ENCODE peak calls at places on chromosomes 16 and 17, in six cellular contexts. One of them, this sample, is unnamed.

GRCh38 chr17:81517339-81518112 is 4.9 kb upstream of the ACTG1 start:
- DNase-seq in stimulated activated CD4-positive, alpha-beta T cell treated with anti-CD3 and anti-CD28 coated beads, Interleukin-4, amount 100 ng/mL, for 24 hours: no peak
- DNase-seq in activated gamma-delta T cell treated with anti-CD3 and anti-CD28 coated beads, Interleukin-2, amount 50 U/mL, for 16 hours: no peak
- DNase-seq in NCI-H1436 treated with DMSO at 0.1 percent for 48 hours: no peak
- DNase-seq in midbrain: no peak
- DNase-seq in naive thymus-derived CD4-positive, alpha-beta T cell: no peak
- DNase-seq in this sample: peak

GRCh38 chr16:56450275-56450889 is 750 bp downstream of the NUDT21 start:
- DNase-seq in naive thymus-derived CD4-positive, alpha-beta T cell: no peak
- DNase-seq in midbrain: no peak
- DNase-seq in activated gamma-delta T cell treated with anti-CD3 and anti-CD28 coated beads, Interleukin-2, amount 50 U/mL, for 16 hours: no peak
- DNase-seq in stimulated activated CD4-positive, alpha-beta T cell treated with anti-CD3 and anti-CD28 coated beads, Interleukin-4, amount 100 ng/mL, for 24 hours: no peak
- DNase-seq in NCI-H1436 treated with DMSO at 0.1 percent for 48 hours: no peak
- DNase-seq in this sample: no peak

GRCh38 chr17:17472333-17472920 is 4.4 kb upstream of the MED9 start:
- DNase-seq in midbrain: no peak
- DNase-seq in activated gamma-delta T cell treated with anti-CD3 and anti-CD28 coated beads, Interleukin-2, amount 50 U/mL, for 16 hours: no peak
- DNase-seq in naive thymus-derived CD4-positive, alpha-beta T cell: no peak
- DNase-seq in NCI-H1436 treated with DMSO at 0.1 percent for 48 hours: no peak
- DNase-seq in stimulated activated CD4-positive, alpha-beta T cell treated with anti-CD3 and anti-CD28 coated beads, Interleukin-4, amount 100 ng/mL, for 24 hours: no peak
- DNase-seq in this sample: no peak

GRCh38 chr17:42969006-42969581 is 4.8 kb upstream of the AARSD1 start:
- DNase-seq in midbrain: peak
- DNase-seq in activated gamma-delta T cell treated with anti-CD3 and anti-CD28 coated beads, Interleukin-2, amount 50 U/mL, for 16 hours: no peak
- DNase-seq in NCI-H1436 treated with DMSO at 0.1 percent for 48 hours: no peak
- DNase-seq in stimulated activated CD4-positive, alpha-beta T cell treated with anti-CD3 and anti-CD28 coated beads, Interleukin-4, amount 100 ng/mL, for 24 hours: no peak
- DNase-seq in naive thymus-derived CD4-positive, alpha-beta T cell: no peak
- DNase-seq in this sample: no peak

GRCh38 chr17:8326591-8327583 is 12.8 kb upstream of the ODF4 start:
- DNase-seq in activated gamma-delta T cell treated with anti-CD3 and anti-CD28 coated beads, Interleukin-2, amount 50 U/mL, for 16 hours: no peak
- DNase-seq in midbrain: no peak
- DNase-seq in stimulated activated CD4-positive, alpha-beta T cell treated with anti-CD3 and anti-CD28 coated beads, Interleukin-4, amount 100 ng/mL, for 24 hours: peak
- DNase-seq in NCI-H1436 treated with DMSO at 0.1 percent for 48 hours: no peak
- DNase-seq in naive thymus-derived CD4-positive, alpha-beta T cell: peak
- DNase-seq in this sample: no peak

GRCh38 chr16:57041182-57042156 is 50.9 kb upstream of the CPNE2 start:
- DNase-seq in stimulated activated CD4-positive, alpha-beta T cell treated with anti-CD3 and anti-CD28 coated beads, Interleukin-4, amount 100 ng/mL, for 24 hours: peak
- DNase-seq in NCI-H1436 treated with DMSO at 0.1 percent for 48 hours: no peak
- DNase-seq in activated gamma-delta T cell treated with anti-CD3 and anti-CD28 coated beads, Interleukin-2, amount 50 U/mL, for 16 hours: peak
- DNase-seq in naive thymus-derived CD4-positive, alpha-beta T cell: peak
- DNase-seq in midbrain: no peak
- DNase-seq in this sample: peak

GRCh38 chr16:86391987-86392386 is 118.3 kb upstream of the FOXF1 start:
- DNase-seq in NCI-H1436 treated with DMSO at 0.1 percent for 48 hours: no peak
- DNase-seq in activated gamma-delta T cell treated with anti-CD3 and anti-CD28 coated beads, Interleukin-2, amount 50 U/mL, for 16 hours: no peak
- DNase-seq in stimulated activated CD4-positive, alpha-beta T cell treated with anti-CD3 and anti-CD28 coated beads, Interleukin-4, amount 100 ng/mL, for 24 hours: no peak
- DNase-seq in naive thymus-derived CD4-positive, alpha-beta T cell: no peak
- DNase-seq in midbrain: no peak
- DNase-seq in this sample: no peak

GRCh38 chr16:67558859-67559258 is 3.5 kb upstream of the CTCF start:
- DNase-seq in naive thymus-derived CD4-positive, alpha-beta T cell: no peak
- DNase-seq in NCI-H1436 treated with DMSO at 0.1 percent for 48 hours: no peak
- DNase-seq in stimulated activated CD4-positive, alpha-beta T cell treated with anti-CD3 and anti-CD28 coated beads, Interleukin-4, amount 100 ng/mL, for 24 hours: no peak
- DNase-seq in midbrain: no peak
- DNase-seq in activated gamma-delta T cell treated with anti-CD3 and anti-CD28 coated beads, Interleukin-2, amount 50 U/mL, for 16 hours: no peak
- DNase-seq in this sample: no peak

GRCh38 chr17:61456688-61457225 is 4.5 kb downstream of the TBX4 start:
- DNase-seq in naive thymus-derived CD4-positive, alpha-beta T cell: no peak
- DNase-seq in NCI-H1436 treated with DMSO at 0.1 percent for 48 hours: no peak
- DNase-seq in midbrain: no peak
- DNase-seq in activated gamma-delta T cell treated with anti-CD3 and anti-CD28 coated beads, Interleukin-2, amount 50 U/mL, for 16 hours: no peak
- DNase-seq in stimulated activated CD4-positive, alpha-beta T cell treated with anti-CD3 and anti-CD28 coated beads, Interleukin-4, amount 100 ng/mL, for 24 hours: no peak
- DNase-seq in this sample: peak

GRCh38 chr17:18217412-18218015 is 7.9 kb upstream of the LLGL1 start:
- DNase-seq in naive thymus-derived CD4-positive, alpha-beta T cell: peak
- DNase-seq in activated gamma-delta T cell treated with anti-CD3 and anti-CD28 coated beads, Interleukin-2, amount 50 U/mL, for 16 hours: peak
- DNase-seq in midbrain: peak
- DNase-seq in NCI-H1436 treated with DMSO at 0.1 percent for 48 hours: no peak
- DNase-seq in stimulated activated CD4-positive, alpha-beta T cell treated with anti-CD3 and anti-CD28 coated beads, Interleukin-4, amount 100 ng/mL, for 24 hours: peak
- DNase-seq in this sample: peak

GRCh38 chr17:65231662-65232335 is 94.6 kb downstream of the RGS9 start:
- DNase-seq in NCI-H1436 treated with DMSO at 0.1 percent for 48 hours: no peak
- DNase-seq in stimulated activated CD4-positive, alpha-beta T cell treated with anti-CD3 and anti-CD28 coated beads, Interleukin-4, amount 100 ng/mL, for 24 hours: peak
- DNase-seq in naive thymus-derived CD4-positive, alpha-beta T cell: peak
- DNase-seq in activated gamma-delta T cell treated with anti-CD3 and anti-CD28 coated beads, Interleukin-2, amount 50 U/mL, for 16 hours: peak
- DNase-seq in midbrain: peak
- DNase-seq in this sample: peak

GRCh38 chr16:9053006-9053601 is 38.3 kb upstream of the HAPSTR1 start:
- DNase-seq in naive thymus-derived CD4-positive, alpha-beta T cell: no peak
- DNase-seq in activated gamma-delta T cell treated with anti-CD3 and anti-CD28 coated beads, Interleukin-2, amount 50 U/mL, for 16 hours: no peak
- DNase-seq in NCI-H1436 treated with DMSO at 0.1 percent for 48 hours: no peak
- DNase-seq in stimulated activated CD4-positive, alpha-beta T cell treated with anti-CD3 and anti-CD28 coated beads, Interleukin-4, amount 100 ng/mL, for 24 hours: peak
- DNase-seq in midbrain: peak
- DNase-seq in this sample: no peak

GRCh38 chr16:75379339-75379738 is 54.0 kb downstream of the CFDP1 start:
- DNase-seq in naive thymus-derived CD4-positive, alpha-beta T cell: no peak
- DNase-seq in midbrain: no peak
- DNase-seq in NCI-H1436 treated with DMSO at 0.1 percent for 48 hours: no peak
- DNase-seq in activated gamma-delta T cell treated with anti-CD3 and anti-CD28 coated beads, Interleukin-2, amount 50 U/mL, for 16 hours: no peak
- DNase-seq in stimulated activated CD4-positive, alpha-beta T cell treated with anti-CD3 and anti-CD28 coated beads, Interleukin-4, amount 100 ng/mL, for 24 hours: peak
- DNase-seq in this sample: no peak

GRCh38 chr16:71474864-71475263 is 12.8 kb upstream of the ZNF23 start:
- DNase-seq in midbrain: no peak
- DNase-seq in naive thymus-derived CD4-positive, alpha-beta T cell: no peak
- DNase-seq in stimulated activated CD4-positive, alpha-beta T cell treated with anti-CD3 and anti-CD28 coated beads, Interleukin-4, amount 100 ng/mL, for 24 hours: no peak
- DNase-seq in NCI-H1436 treated with DMSO at 0.1 percent for 48 hours: no peak
- DNase-seq in activated gamma-delta T cell treated with anti-CD3 and anti-CD28 coated beads, Interleukin-2, amount 50 U/mL, for 16 hours: no peak
- DNase-seq in this sample: no peak

GRCh38 chr17:37713624-37714023 is 31.2 kb downstream of the HNF1B start:
- DNase-seq in NCI-H1436 treated with DMSO at 0.1 percent for 48 hours: no peak
- DNase-seq in activated gamma-delta T cell treated with anti-CD3 and anti-CD28 coated beads, Interleukin-2, amount 50 U/mL, for 16 hours: no peak
- DNase-seq in midbrain: no peak
- DNase-seq in naive thymus-derived CD4-positive, alpha-beta T cell: no peak
- DNase-seq in stimulated activated CD4-positive, alpha-beta T cell treated with anti-CD3 and anti-CD28 coated beads, Interleukin-4, amount 100 ng/mL, for 24 hours: no peak
- DNase-seq in this sample: no peak

GRCh38 chr16:282944-283744 is at the start of gene PDIA2:
- DNase-seq in NCI-H1436 treated with DMSO at 0.1 percent for 48 hours: no peak
- DNase-seq in stimulated activated CD4-positive, alpha-beta T cell treated with anti-CD3 and anti-CD28 coated beads, Interleukin-4, amount 100 ng/mL, for 24 hours: no peak
- DNase-seq in naive thymus-derived CD4-positive, alpha-beta T cell: no peak
- DNase-seq in activated gamma-delta T cell treated with anti-CD3 and anti-CD28 coated beads, Interleukin-2, amount 50 U/mL, for 16 hours: no peak
- DNase-seq in midbrain: peak
- DNase-seq in this sample: no peak

GRCh38 chr16:88349903-88350900 is 32.6 kb upstream of the ZNF469 start:
- DNase-seq in activated gamma-delta T cell treated with anti-CD3 and anti-CD28 coated beads, Interleukin-2, amount 50 U/mL, for 16 hours: no peak
- DNase-seq in midbrain: no peak
- DNase-seq in NCI-H1436 treated with DMSO at 0.1 percent for 48 hours: no peak
- DNase-seq in stimulated activated CD4-positive, alpha-beta T cell treated with anti-CD3 and anti-CD28 coated beads, Interleukin-4, amount 100 ng/mL, for 24 hours: no peak
- DNase-seq in naive thymus-derived CD4-positive, alpha-beta T cell: no peak
- DNase-seq in this sample: no peak

GRCh38 chr17:8016632-8017424 is 14.4 kb downstream of the GUCY2D start:
- DNase-seq in activated gamma-delta T cell treated with anti-CD3 and anti-CD28 coated beads, Interleukin-2, amount 50 U/mL, for 16 hours: no peak
- DNase-seq in naive thymus-derived CD4-positive, alpha-beta T cell: peak
- DNase-seq in midbrain: no peak
- DNase-seq in NCI-H1436 treated with DMSO at 0.1 percent for 48 hours: peak
- DNase-seq in stimulated activated CD4-positive, alpha-beta T cell treated with anti-CD3 and anti-CD28 coated beads, Interleukin-4, amount 100 ng/mL, for 24 hours: peak
- DNase-seq in this sample: no peak

GRCh38 chr16:14041164-14041563 is 30.0 kb upstream of the MRTFB start:
- DNase-seq in stimulated activated CD4-positive, alpha-beta T cell treated with anti-CD3 and anti-CD28 coated beads, Interleukin-4, amount 100 ng/mL, for 24 hours: no peak
- DNase-seq in activated gamma-delta T cell treated with anti-CD3 and anti-CD28 coated beads, Interleukin-2, amount 50 U/mL, for 16 hours: no peak
- DNase-seq in NCI-H1436 treated with DMSO at 0.1 percent for 48 hours: no peak
- DNase-seq in midbrain: no peak
- DNase-seq in naive thymus-derived CD4-positive, alpha-beta T cell: no peak
- DNase-seq in this sample: no peak

GRCh38 chr17:70323269-70323668 is 153.9 kb downstream of the KCNJ2 start:
- DNase-seq in stimulated activated CD4-positive, alpha-beta T cell treated with anti-CD3 and anti-CD28 coated beads, Interleukin-4, amount 100 ng/mL, for 24 hours: no peak
- DNase-seq in midbrain: no peak
- DNase-seq in naive thymus-derived CD4-positive, alpha-beta T cell: no peak
- DNase-seq in activated gamma-delta T cell treated with anti-CD3 and anti-CD28 coated beads, Interleukin-2, amount 50 U/mL, for 16 hours: no peak
- DNase-seq in NCI-H1436 treated with DMSO at 0.1 percent for 48 hours: no peak
- DNase-seq in this sample: no peak

GRCh38 chr16:269061-269796 is 6.5 kb downstream of the RGS11 start:
- DNase-seq in stimulated activated CD4-positive, alpha-beta T cell treated with anti-CD3 and anti-CD28 coated beads, Interleukin-4, amount 100 ng/mL, for 24 hours: no peak
- DNase-seq in midbrain: no peak
- DNase-seq in naive thymus-derived CD4-positive, alpha-beta T cell: no peak
- DNase-seq in NCI-H1436 treated with DMSO at 0.1 percent for 48 hours: no peak
- DNase-seq in activated gamma-delta T cell treated with anti-CD3 and anti-CD28 coated beads, Interleukin-2, amount 50 U/mL, for 16 hours: no peak
- DNase-seq in this sample: no peak

GRCh38 chr16:69834817-69835477 is 72.8 kb downstream of the WWP2 start:
- DNase-seq in naive thymus-derived CD4-positive, alpha-beta T cell: no peak
- DNase-seq in midbrain: no peak
- DNase-seq in activated gamma-delta T cell treated with anti-CD3 and anti-CD28 coated beads, Interleukin-2, amount 50 U/mL, for 16 hours: no peak
- DNase-seq in stimulated activated CD4-positive, alpha-beta T cell treated with anti-CD3 and anti-CD28 coated beads, Interleukin-4, amount 100 ng/mL, for 24 hours: no peak
- DNase-seq in NCI-H1436 treated with DMSO at 0.1 percent for 48 hours: no peak
- DNase-seq in this sample: no peak

GRCh38 chr17:28471127-28471453 is 2.4 kb upstream of the SLC13A2 start:
- DNase-seq in NCI-H1436 treated with DMSO at 0.1 percent for 48 hours: no peak
- DNase-seq in naive thymus-derived CD4-positive, alpha-beta T cell: no peak
- DNase-seq in midbrain: no peak
- DNase-seq in activated gamma-delta T cell treated with anti-CD3 and anti-CD28 coated beads, Interleukin-2, amount 50 U/mL, for 16 hours: no peak
- DNase-seq in stimulated activated CD4-positive, alpha-beta T cell treated with anti-CD3 and anti-CD28 coated beads, Interleukin-4, amount 100 ng/mL, for 24 hours: no peak
- DNase-seq in this sample: no peak